ENCODE peak calls at places on chromosomes 7 and 10, in eight cellular contexts. One of them, this sample, is unnamed.

GRCh38 chr10:42932116-42932515 is 144.8 kb upstream of the RET start:
- DNase-seq in endodermal cell: no peak
- DNase-seq in A549: no peak
- DNase-seq in Panc1: no peak
- DNase-seq in NB4: no peak
- DNase-seq in left lung: no peak
- DNase-seq in GM12865: no peak
- DNase-seq in spleen: peak; percentile 65
- DNase-seq in this sample: no peak

GRCh38 chr10:130236711-130237110 is 100.5 kb downstream of the GLRX3 start:
- DNase-seq in Panc1: no peak
- DNase-seq in endodermal cell: peak; percentile 25
- DNase-seq in GM12865: no peak
- DNase-seq in left lung: no peak
- DNase-seq in spleen: no peak
- DNase-seq in NB4: no peak
- DNase-seq in A549: no peak
- DNase-seq in this sample: no peak

GRCh38 chr10:63521389-63522128 is at the start of gene REEP3:
- DNase-seq in spleen: peak; percentile 93
- DNase-seq in Panc1: no peak
- DNase-seq in A549: peak; percentile 77
- DNase-seq in GM12865: peak; percentile 84
- DNase-seq in left lung: peak; percentile 68
- DNase-seq in endodermal cell: peak; percentile 91
- DNase-seq in NB4: peak; percentile 86
- DNase-seq in this sample: no peak

GRCh38 chr7:155066417-155066950 is 3.6 kb upstream of the HTR5A start:
- DNase-seq in endodermal cell: no peak
- DNase-seq in GM12865: no peak
- DNase-seq in A549: no peak
- DNase-seq in NB4: no peak
- DNase-seq in spleen: no peak
- DNase-seq in Panc1: peak; percentile 86
- DNase-seq in left lung: no peak
- DNase-seq in this sample: peak; percentile 12

GRCh38 chr7:914521-915194 is 38.3 kb downstream of the GET4 start:
- DNase-seq in GM12865: no peak
- DNase-seq in left lung: no peak
- DNase-seq in spleen: no peak
- DNase-seq in Panc1: no peak
- DNase-seq in NB4: no peak
- DNase-seq in endodermal cell: no peak
- DNase-seq in A549: no peak
- DNase-seq in this sample: no peak

GRCh38 chr10:78566216-78567135 is 502.3 kb upstream of the ZMIZ1 start:
- DNase-seq in left lung: no peak
- DNase-seq in endodermal cell: no peak
- DNase-seq in spleen: no peak
- DNase-seq in A549: no peak
- DNase-seq in NB4: no peak
- DNase-seq in GM12865: no peak
- DNase-seq in Panc1: no peak
- DNase-seq in this sample: peak; percentile 32

GRCh38 chr7:146654048-146654447 is 537.4 kb downstream of the CNTNAP2 start:
- DNase-seq in left lung: no peak
- DNase-seq in spleen: no peak
- DNase-seq in A549: no peak
- DNase-seq in NB4: no peak
- DNase-seq in GM12865: no peak
- DNase-seq in endodermal cell: peak; percentile 57
- DNase-seq in Panc1: no peak
- DNase-seq in this sample: no peak

GRCh38 chr7:22485189-22485588 is 14.8 kb downstream of the STEAP1B start:
- DNase-seq in GM12865: no peak
- DNase-seq in A549: no peak
- DNase-seq in Panc1: no peak
- DNase-seq in endodermal cell: no peak
- DNase-seq in spleen: no peak
- DNase-seq in NB4: no peak
- DNase-seq in left lung: no peak
- DNase-seq in this sample: no peak

GRCh38 chr10:97059872-97060205 is 125.9 kb downstream of the SLIT1 start:
- DNase-seq in left lung: no peak
- DNase-seq in spleen: peak; percentile 55
- DNase-seq in GM12865: no peak
- DNase-seq in endodermal cell: no peak
- DNase-seq in Panc1: no peak
- DNase-seq in NB4: no peak
- DNase-seq in A549: no peak
- DNase-seq in this sample: no peak

GRCh38 chr10:88064608-88065383 is 201.4 kb downstream of the PTEN start:
- DNase-seq in A549: no peak
- DNase-seq in NB4: peak; percentile 100
- DNase-seq in GM12865: peak; percentile 99
- DNase-seq in left lung: peak; percentile 49
- DNase-seq in spleen: peak; percentile 81
- DNase-seq in Panc1: no peak
- DNase-seq in endodermal cell: no peak
- DNase-seq in this sample: peak; percentile 84

GRCh38 chr10:117535045-117535751 is 7.3 kb upstream of the EMX2 start:
- DNase-seq in spleen: no peak
- DNase-seq in endodermal cell: peak; percentile 78
- DNase-seq in left lung: no peak
- DNase-seq in A549: no peak
- DNase-seq in Panc1: no peak
- DNase-seq in GM12865: no peak
- DNase-seq in NB4: no peak
- DNase-seq in this sample: no peak

GRCh38 chr10:89600041-89600440 is 45.0 kb downstream of the PANK1 start:
- DNase-seq in spleen: no peak
- DNase-seq in left lung: no peak
- DNase-seq in A549: no peak
- DNase-seq in NB4: peak; percentile 15
- DNase-seq in endodermal cell: no peak
- DNase-seq in Panc1: no peak
- DNase-seq in GM12865: no peak
- DNase-seq in this sample: no peak

GRCh38 chr10:13306103-13306502 is 6.2 kb upstream of the PHYH start:
- DNase-seq in endodermal cell: no peak
- DNase-seq in A549: no peak
- DNase-seq in Panc1: no peak
- DNase-seq in GM12865: no peak
- DNase-seq in spleen: no peak
- DNase-seq in NB4: no peak
- DNase-seq in left lung: no peak
- DNase-seq in this sample: no peak

DNA sequence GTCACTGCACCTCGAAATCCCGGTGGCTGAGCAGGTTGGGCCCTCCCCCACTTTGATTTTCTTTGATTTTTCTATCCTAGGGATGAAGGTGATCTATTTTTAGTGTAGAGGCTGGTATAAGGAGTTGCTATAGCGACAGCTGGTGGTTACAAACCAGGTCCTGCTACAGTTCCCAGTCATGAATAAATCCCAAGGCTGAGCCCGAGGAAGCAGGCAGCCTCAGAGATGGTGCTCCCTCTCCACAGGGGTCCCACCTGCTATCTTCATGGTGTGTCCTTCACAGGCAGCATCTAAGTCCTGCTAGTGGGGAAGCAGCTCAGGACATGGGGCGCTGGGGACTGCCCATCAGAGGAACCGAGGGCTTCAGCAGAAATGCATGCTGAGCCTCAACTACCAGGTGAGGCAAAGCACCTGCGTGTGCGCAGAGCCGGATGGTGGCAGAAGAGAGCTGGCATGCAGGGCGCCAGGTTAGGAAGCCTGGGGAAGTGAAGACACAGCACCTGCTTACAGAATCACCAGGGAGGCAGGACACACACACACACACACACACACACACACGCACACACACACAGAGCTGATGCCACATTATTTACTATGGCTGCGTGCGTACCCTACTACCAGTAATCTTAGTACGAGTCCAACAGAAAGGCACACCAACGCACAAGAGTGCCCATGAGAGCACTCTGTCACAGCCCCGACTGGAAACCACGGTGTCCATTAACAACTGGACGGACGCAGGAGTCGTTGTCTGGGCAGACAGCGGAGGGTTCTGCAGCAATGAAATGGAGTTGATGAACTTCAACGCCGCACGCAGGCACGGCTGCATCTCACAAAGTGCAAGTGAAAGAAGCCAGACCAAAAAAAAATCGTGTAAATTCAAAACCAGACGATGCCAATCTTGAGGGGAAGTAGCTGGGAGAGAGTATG is 150.8 kb downstream of the PRKAG2 start:
- DNase-seq in GM12865: no peak
- DNase-seq in endodermal cell: no peak
- DNase-seq in Panc1: no peak
- DNase-seq in NB4: no peak
- DNase-seq in spleen: no peak
- DNase-seq in left lung: no peak
- DNase-seq in A549: no peak
- DNase-seq in this sample: no peak
- TF ChIP-seq CTCF in GM12865: no peak
- TF ChIP-seq CTCF in endodermal cell: no peak
- TF ChIP-seq CTCF in Panc1: no peak
- TF ChIP-seq CTCF in NB4: no peak
- TF ChIP-seq CTCF in spleen: no peak
- TF ChIP-seq CTCF in left lung: no peak
- TF ChIP-seq CTCF in A549: no peak
- TF ChIP-seq CTCF in this sample: no peak

DNA sequence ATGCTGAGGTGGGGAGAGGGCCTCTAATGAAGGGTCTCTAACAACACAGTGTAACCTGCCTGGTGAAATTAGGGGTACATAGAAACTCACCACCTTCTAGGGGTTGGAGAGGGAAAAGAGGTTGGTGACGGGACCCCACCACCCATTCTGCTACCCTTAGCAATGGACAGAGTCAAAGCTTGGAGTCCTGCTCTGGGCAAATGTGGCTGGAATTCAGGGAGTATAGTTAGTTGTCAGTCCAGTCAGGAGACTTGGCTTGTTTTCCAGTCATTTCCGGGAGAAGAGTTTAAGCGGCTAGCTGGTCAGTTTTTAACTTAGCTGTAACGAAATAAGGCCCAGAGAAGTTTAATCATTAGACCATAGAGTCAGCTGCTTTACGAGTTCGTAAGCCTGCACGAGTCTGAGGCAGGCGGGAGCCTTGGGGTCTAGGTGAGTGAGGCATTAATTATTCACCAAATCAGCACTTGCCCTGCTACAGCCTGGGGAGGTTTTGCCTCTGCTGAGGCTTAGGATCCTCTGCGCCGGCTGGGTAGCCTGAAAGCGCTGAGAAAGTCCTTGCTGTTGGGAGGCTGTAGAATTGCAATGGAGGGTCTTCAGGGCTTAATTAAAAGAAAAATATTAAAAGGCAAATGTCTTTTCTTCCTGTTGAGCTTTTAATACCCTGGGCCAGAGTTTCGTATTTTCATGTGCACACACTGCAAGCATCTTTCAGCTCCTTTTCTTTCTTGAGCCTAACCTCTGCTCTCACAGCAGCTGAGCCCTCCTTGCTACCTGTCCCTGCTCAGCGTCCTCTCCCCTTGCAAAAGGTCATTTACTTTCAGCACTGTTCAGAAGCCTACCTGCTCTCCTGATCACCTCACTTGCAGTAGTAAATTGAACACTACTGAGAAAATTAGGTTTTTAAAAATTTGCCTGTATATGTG is 1.5 kb upstream of the LAMB1 start:
- DNase-seq in spleen: no peak
- DNase-seq in A549: peak; percentile 79
- DNase-seq in GM12865: no peak
- DNase-seq in NB4: no peak
- DNase-seq in endodermal cell: peak; percentile 72
- DNase-seq in left lung: no peak
- DNase-seq in Panc1: no peak
- DNase-seq in this sample: no peak
- H3K4me3 ChIP-seq in spleen: no peak overlapping the region
- H3K4me3 ChIP-seq in A549: peak overlapping the region; percentile 60
- H3K4me3 ChIP-seq in GM12865: no peak overlapping the region
- H3K4me3 ChIP-seq in NB4: no peak overlapping the region
- H3K4me3 ChIP-seq in endodermal cell: peak overlapping the region; percentile 90
- H3K4me3 ChIP-seq in left lung: no peak overlapping the region
- H3K4me3 ChIP-seq in Panc1: peak overlapping the region; percentile 79
- H3K4me3 ChIP-seq in this sample: no peak overlapping the region

GRCh38 chr10:19713800-19714525 is 102.3 kb upstream of the PLXDC2 start:
- DNase-seq in left lung: no peak
- DNase-seq in Panc1: no peak
- DNase-seq in endodermal cell: peak; percentile 84
- DNase-seq in A549: no peak
- DNase-seq in spleen: no peak
- DNase-seq in GM12865: no peak
- DNase-seq in NB4: no peak
- DNase-seq in this sample: no peak
- TF ChIP-seq CTCF in left lung: no peak
- TF ChIP-seq CTCF in Panc1: no peak
- TF ChIP-seq CTCF in endodermal cell: peak; percentile 73
- TF ChIP-seq CTCF in A549: no peak
- TF ChIP-seq CTCF in spleen: no peak
- TF ChIP-seq CTCF in GM12865: no peak
- TF ChIP-seq CTCF in NB4: no peak
- TF ChIP-seq CTCF in this sample: peak; percentile 27

GRCh38 chr10:93216341-93216985 is 142.8 kb downstream of the CYP26A1 start:
- DNase-seq in Panc1: no peak
- DNase-seq in spleen: no peak
- DNase-seq in NB4: no peak
- DNase-seq in endodermal cell: no peak
- DNase-seq in A549: no peak
- DNase-seq in left lung: no peak
- DNase-seq in GM12865: no peak
- DNase-seq in this sample: no peak

GRCh38 chr10:93211989-93212388 is 138.3 kb downstream of the CYP26A1 start:
- DNase-seq in spleen: no peak
- DNase-seq in GM12865: no peak
- DNase-seq in A549: no peak
- DNase-seq in left lung: no peak
- DNase-seq in Panc1: no peak
- DNase-seq in NB4: no peak
- DNase-seq in endodermal cell: no peak
- DNase-seq in this sample: no peak

GRCh38 chr10:93218386-93218785 is 144.7 kb downstream of the CYP26A1 start:
- DNase-seq in NB4: no peak
- DNase-seq in endodermal cell: no peak
- DNase-seq in A549: no peak
- DNase-seq in left lung: no peak
- DNase-seq in GM12865: no peak
- DNase-seq in Panc1: no peak
- DNase-seq in spleen: no peak
- DNase-seq in this sample: no peak

GRCh38 chr10:93219347-93219746 is 145.7 kb downstream of the CYP26A1 start:
- DNase-seq in Panc1: no peak
- DNase-seq in NB4: no peak
- DNase-seq in left lung: no peak
- DNase-seq in endodermal cell: no peak
- DNase-seq in GM12865: no peak
- DNase-seq in A549: no peak
- DNase-seq in spleen: no peak
- DNase-seq in this sample: no peak

DNA sequence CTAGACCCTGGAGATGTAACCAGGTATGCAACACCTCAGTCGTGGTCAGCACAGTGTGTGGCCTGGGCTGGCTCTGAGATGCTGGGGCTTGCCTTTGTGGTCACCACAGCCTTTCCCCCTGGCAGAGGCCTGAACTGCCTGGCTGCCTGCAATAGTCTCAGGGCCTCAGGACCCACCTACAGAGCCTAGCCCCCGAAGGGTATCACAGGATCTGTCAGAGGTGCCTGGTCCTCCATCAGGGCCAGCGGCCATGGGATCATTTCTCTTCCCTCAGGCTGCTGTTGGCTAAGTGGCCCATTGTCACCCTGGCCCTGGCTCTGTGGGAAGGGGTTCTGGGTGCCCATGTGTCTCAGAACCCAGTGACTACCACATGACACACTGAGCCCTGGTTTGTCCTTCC is 141.6 kb downstream of the CYP26A1 start:
- DNase-seq in endodermal cell: no peak
- DNase-seq in NB4: no peak
- DNase-seq in A549: no peak
- DNase-seq in left lung: no peak
- DNase-seq in Panc1: no peak
- DNase-seq in spleen: no peak
- DNase-seq in GM12865: no peak
- DNase-seq in this sample: no peak
- H3K4me3 ChIP-seq in endodermal cell: no peak overlapping the region
- H3K4me3 ChIP-seq in NB4: no peak overlapping the region
- H3K4me3 ChIP-seq in A549: no peak overlapping the region
- H3K4me3 ChIP-seq in left lung: no peak overlapping the region
- H3K4me3 ChIP-seq in Panc1: no peak overlapping the region
- H3K4me3 ChIP-seq in spleen: no peak overlapping the region
- H3K4me3 ChIP-seq in GM12865: no peak overlapping the region
- H3K4me3 ChIP-seq in this sample: no peak overlapping the region

This sample was measured in HFF-Myc.